ENCODE peak calls at places on chromosome 22, in nine cellular contexts. P is iPS-NIHi11; B is LoVo; V is fibroblast of villous mesenchyme; J is GM04504; M is glutamatergic neuron; Q is GM12865; S is left colon; R is CD8-positive, alpha-beta memory T cell. E is an unnamed sample.

GRCh38 chr22:50085211-50085999 is at the start of gene MLC1:
- DNase-seq in P (no peak), B (no peak), V (peak), J (no peak), M (no peak), Q (no peak), S (no peak), R (no peak), E (no peak)

GRCh38 chr22:45452565-45453449 is 39.3 kb downstream of the RIBC2 start:
- DNase-seq in P (no peak), B (no peak), V (peak), J (peak), M (no peak), Q (no peak), S (no peak), R (no peak), E (no peak)

GRCh38 chr22:46661221-46661851 is 41.1 kb downstream of the GRAMD4 start:
- DNase-seq in P (no peak), B (no peak), V (peak), J (no peak), M (no peak), Q (no peak), S (no peak), R (peak), E (no peak)

GRCh38 chr22:35409783-35410662 is 10.1 kb downstream of the MCM5 start:
- DNase-seq in P (no peak), B (no peak), V (no peak), J (no peak), M (no peak), Q (peak), S (peak), R (peak), E (no peak)

GRCh38 chr22:19962909-19963806 is 21.5 kb upstream of the TXNRD2 start:
- DNase-seq in P (peak), B (peak), V (peak), J (no peak), M (no peak), Q (no peak), S (peak), R (no peak), E (no peak)

GRCh38 chr22:28873183-28873964 is 10.0 kb upstream of the ZNRF3 start:
- DNase-seq in P (no peak), B (no peak), V (no peak), J (no peak), M (no peak), Q (no peak), S (no peak), R (no peak), E (no peak)

GRCh38 chr22:39463931-39464390 is 7.1 kb downstream of the MGAT3 start:
- DNase-seq in P (no peak), B (no peak), V (no peak), J (no peak), M (no peak), Q (no peak), S (no peak), R (no peak), E (no peak)

GRCh38 chr22:39908737-39909136 is 7.9 kb downstream of the GRAP2 start:
- DNase-seq in P (no peak), B (no peak), V (no peak), J (no peak), M (no peak), Q (peak), S (no peak), R (no peak), E (no peak)

GRCh38 chr22:50071432-50072166 is 13.5 kb upstream of the TTLL8 start:
- DNase-seq in P (no peak), B (no peak), V (no peak), J (no peak), M (no peak), Q (no peak), S (no peak), R (no peak), E (no peak)

GRCh38 chr22:41021655-41022454 is 70.5 kb upstream of the EP300 start:
- DNase-seq in P (peak), B (peak), V (peak), J (peak), M (peak), Q (peak), S (peak), R (peak), E (peak)

GRCh38 chr22:48224332-48224731 is 1461.9 kb downstream of the TBC1D22A start:
- DNase-seq in P (no peak), B (no peak), V (no peak), J (no peak), M (no peak), Q (no peak), S (no peak), R (no peak), E (no peak)

GRCh38 chr22:39292561-39293074 is 26.8 kb downstream of the RPL3 start:
- DNase-seq in P (peak), B (peak), V (peak), J (peak), M (no peak), Q (peak), S (peak), R (no peak), E (no peak)

GRCh38 chr22:43826142-43827093 is 14.3 kb upstream of the EFCAB6 start:
- DNase-seq in P (no peak), B (no peak), V (peak), J (peak), M (no peak), Q (peak), S (no peak), R (no peak), E (peak)

GRCh38 chr22:40177738-40178416 is at the start of gene TNRC6B:
- DNase-seq in P (peak), B (peak), V (peak), J (peak), M (peak), Q (peak), S (peak), R (peak), E (peak)

GRCh38 chr22:37204045-37204655 is 8.1 kb downstream of the SSTR3 start:
- DNase-seq in P (no peak), B (no peak), V (no peak), J (no peak), M (no peak), Q (no peak), S (no peak), R (no peak), E (no peak)

GRCh38 chr22:47333625-47334024 is 571.2 kb downstream of the TBC1D22A start:
- DNase-seq in P (no peak), B (peak), V (peak), J (peak), M (no peak), Q (no peak), S (no peak), R (no peak), E (no peak)

GRCh38 chr22:50657925-50658324 is 14.7 kb upstream of the SHANK3 start:
- DNase-seq in P (no peak), B (no peak), V (no peak), J (no peak), M (no peak), Q (no peak), S (no peak), R (no peak), E (no peak)

GRCh38 chr22:29030016-29030617 is 31.5 kb downstream of the C22orf31 start:
- DNase-seq in P (peak), B (peak), V (peak), J (no peak), M (no peak), Q (no peak), S (peak), R (no peak), E (no peak)

GRCh38 chr22:32218470-32218869 is 13.6 kb upstream of the RFPL2 start:
- DNase-seq in P (no peak), B (no peak), V (peak), J (no peak), M (no peak), Q (no peak), S (no peak), R (no peak), E (no peak)

GRCh38 chr22:39773976-39774539 is 119.5 kb downstream of the ENTHD1 start:
- DNase-seq in P (no peak), B (no peak), V (peak), J (no peak), M (no peak), Q (peak), S (peak), R (no peak), E (no peak)

GRCh38 chr22:44999231-44999630 is 10.6 kb downstream of the PHF21B start:
- DNase-seq in P (no peak), B (no peak), V (no peak), J (no peak), M (no peak), Q (no peak), S (no peak), R (no peak), E (no peak)

GRCh38 chr22:22226448-22227187 is 18.0 kb upstream of the VPREB1 start:
- DNase-seq in P (no peak), B (no peak), V (no peak), J (no peak), M (no peak), Q (no peak), S (no peak), R (no peak), E (no peak)

GRCh38 chr22:33853200-33854097 is 66.8 kb downstream of the LARGE1 start:
- DNase-seq in P (peak), B (peak), V (peak), J (peak), M (peak), Q (peak), S (peak), R (no peak), E (no peak)

GRCh38 chr22:38267086-38267485 is 5.7 kb downstream of the TMEM184B start:
- DNase-seq in P (no peak), B (no peak), V (peak), J (no peak), M (no peak), Q (no peak), S (no peak), R (peak), E (no peak)

GRCh38 chr22:50696799-50697561 is 24.4 kb downstream of the SHANK3 start:
- DNase-seq in P (peak), B (peak), V (peak), J (no peak), M (peak), Q (no peak), S (no peak), R (no peak), E (peak)

GRCh38 chr22:40714514-40714966 is 35.3 kb downstream of the MCHR1 start:
- DNase-seq in P (peak), B (no peak), V (no peak), J (no peak), M (no peak), Q (no peak), S (no peak), R (no peak), E (peak)

GRCh38 chr22:27919943-27920755 is 1.1 kb upstream of the PITPNB start:
- DNase-seq in P (peak), B (peak), V (peak), J (peak), M (no peak), Q (no peak), S (no peak), R (no peak), E (peak)

GRCh38 chr22:49368976-49369725 is 458.5 kb downstream of the BRD1 start:
- DNase-seq in P (no peak), B (no peak), V (no peak), J (no peak), M (no peak), Q (no peak), S (peak), R (no peak), E (no peak)

GRCh38 chr22:33842421-33843094 is 77.7 kb downstream of the LARGE1 start:
- DNase-seq in P (no peak), B (no peak), V (no peak), J (no peak), M (no peak), Q (peak), S (no peak), R (no peak), E (no peak)

GRCh38 chr22:36740716-36741115 is 35.2 kb downstream of the IFT27 start:
- DNase-seq in P (no peak), B (no peak), V (no peak), J (no peak), M (no peak), Q (no peak), S (no peak), R (no peak), E (no peak)

GRCh38 chr22:32764330-32765116 is 37.0 kb upstream of the TIMP3 start:
- DNase-seq in P (no peak), B (no peak), V (peak), J (peak), M (no peak), Q (no peak), S (no peak), R (no peak), E (no peak)

GRCh38 chr22:50323900-50324299 is 2.9 kb downstream of the DENND6B start:
- DNase-seq in P (peak), B (no peak), V (no peak), J (no peak), M (no peak), Q (no peak), S (no peak), R (no peak), E (no peak)

GRCh38 chr22:30267382-30268302 is 991 bp upstream of the OSM start:
- DNase-seq in P (no peak), B (no peak), V (no peak), J (no peak), M (no peak), Q (no peak), S (peak), R (peak), E (no peak)

GRCh38 chr22:29243874-29244446 is 23.8 kb downstream of the RHBDD3 start:
- DNase-seq in P (no peak), B (no peak), V (no peak), J (no peak), M (no peak), Q (no peak), S (no peak), R (no peak), E (no peak)

GRCh38 chr22:32994921-32995320 is 63.3 kb downstream of the SYN3 start:
- DNase-seq in P (no peak), B (no peak), V (no peak), J (no peak), M (no peak), Q (no peak), S (no peak), R (no peak), E (no peak)

GRCh38 chr22:30262917-30263741 is 3.5 kb downstream of the OSM start:
- DNase-seq in P (peak), B (peak), V (peak), J (no peak), M (peak), Q (peak), S (peak), R (peak), E (peak)

GRCh38 chr22:20239063-20239950 is 28.8 kb downstream of the RTN4R start:
- DNase-seq in P (peak), B (no peak), V (peak), J (no peak), M (peak), Q (no peak), S (peak), R (peak), E (no peak)

GRCh38 chr22:31084811-31085492 is 3.8 kb downstream of the SMTN start:
- DNase-seq in P (peak), B (peak), V (peak), J (peak), M (peak), Q (peak), S (peak), R (peak), E (peak)

GRCh38 chr22:37762389-37762836 is 45.3 kb upstream of the GCAT start:
- DNase-seq in P (no peak), B (no peak), V (no peak), J (no peak), M (no peak), Q (no peak), S (no peak), R (no peak), E (no peak)

GRCh38 chr22:41752011-41752975 is 48.2 kb upstream of the CCDC134 start:
- DNase-seq in P (no peak), B (no peak), V (no peak), J (no peak), M (no peak), Q (peak), S (no peak), R (no peak), E (no peak)